ENCODE peak calls at places on chromosomes 13 and 19, in seven cellular contexts. S is adipocyte, E is amniotic stem cell, H is endothelial cell, U is bronchial epithelial cell, F is putamen, D is lower leg skin. J is an unnamed sample.

GRCh38 chr13:76879211-76879875 is 6.9 kb downstream of the KCTD12 start:
- DNase-seq in S (peak), E (no peak), H (no peak), U (peak), F (peak), D (peak), J (peak)

GRCh38 chr19:19230999-19231398 is 19.2 kb downstream of the NCAN start:
- DNase-seq in S (no peak), E (no peak), H (no peak), U (no peak), F (no peak), D (no peak), J (no peak)

GRCh38 chr13:114106991-114107685 is 25.3 kb downstream of the RASA3 start:
- DNase-seq in S (no peak), E (no peak), H (no peak), U (no peak), F (no peak), D (peak), J (no peak)

GRCh38 chr19:17296278-17296677 is 6.9 kb downstream of the ABHD8 start:
- DNase-seq in S (peak), E (no peak), H (no peak), U (peak), F (no peak), D (no peak), J (no peak)

GRCh38 chr13:99199541-99200432 is 867 bp upstream of the UBAC2 start:
- DNase-seq in S (peak), E (no peak), H (no peak), U (no peak), F (no peak), D (peak), J (peak)

GRCh38 chr13:38348890-38349289 is 761 bp upstream of the UFM1 start:
- DNase-seq in S (peak), E (peak), H (no peak), U (peak), F (peak), D (peak), J (peak)

GRCh38 chr13:76921516-76921915 is 26.8 kb upstream of the ACOD1 start:
- DNase-seq in S (no peak), E (no peak), H (no peak), U (no peak), F (no peak), D (no peak), J (no peak)

GRCh38 chr19:1123381-1123780 is 19.6 kb downstream of the GPX4 start:
- DNase-seq in S (no peak), E (no peak), H (no peak), U (no peak), F (no peak), D (no peak), J (no peak)

GRCh38 chr19:13764101-13764807 is at the start of gene MRI1:
- DNase-seq in S (peak), E (no peak), H (peak), U (no peak), F (peak), D (peak), J (peak)

GRCh38 chr19:17109962-17110598 is 34.5 kb downstream of the MYO9B start:
- DNase-seq in S (no peak), E (no peak), H (no peak), U (no peak), F (no peak), D (peak), J (peak)

GRCh38 chr13:106311004-106311403 is 224.5 kb downstream of the EFNB2 start:
- DNase-seq in S (no peak), E (no peak), H (no peak), U (peak), F (no peak), D (no peak), J (no peak)

GRCh38 chr13:73040968-73041580 is 17.7 kb upstream of the KLF5 start:
- DNase-seq in S (no peak), E (no peak), H (no peak), U (peak), F (no peak), D (no peak), J (no peak)

GRCh38 chr19:46021531-46022041 is 1.3 kb downstream of the PGLYRP1 start:
- DNase-seq in S (no peak), E (no peak), H (no peak), U (peak), F (no peak), D (no peak), J (no peak)

GRCh38 chr19:31715249-31715944 is 366.2 kb upstream of the TSHZ3 start:
- DNase-seq in S (no peak), E (no peak), H (no peak), U (no peak), F (no peak), D (no peak), J (no peak)

GRCh38 chr19:17915940-17916593 is 16.7 kb upstream of the CCDC124 start:
- DNase-seq in S (no peak), E (no peak), H (no peak), U (peak), F (no peak), D (no peak), J (no peak)

GRCh38 chr19:46913852-46914430 is 53.1 kb downstream of the ARHGAP35 start:
- DNase-seq in S (peak), E (no peak), H (no peak), U (peak), F (no peak), D (no peak), J (no peak)

GRCh38 chr13:66424417-66424816 is 805.7 kb downstream of the PCDH9 start:
- DNase-seq in S (peak), E (peak), H (no peak), U (peak), F (no peak), D (no peak), J (no peak)

GRCh38 chr19:53394522-53394973 is 401 bp upstream of the ZNF765 start:
- DNase-seq in S (peak), E (no peak), H (peak), U (no peak), F (no peak), D (peak), J (peak)

GRCh38 chr13:76512676-76513277 is 373.4 kb downstream of the KCTD12 start:
- DNase-seq in S (peak), E (peak), H (no peak), U (peak), F (no peak), D (no peak), J (no peak)

GRCh38 chr19:40567750-40568494 is 8.8 kb upstream of the SHKBP1 start:
- DNase-seq in S (peak), E (no peak), H (no peak), U (no peak), F (no peak), D (no peak), J (no peak)

GRCh38 chr13:98325724-98326123 is 148.7 kb upstream of the RNF113B start:
- DNase-seq in S (no peak), E (no peak), H (no peak), U (no peak), F (no peak), D (no peak), J (no peak)

GRCh38 chr13:99501952-99502310 is 659 bp downstream of the TM9SF2 start:
- DNase-seq in S (peak), E (no peak), H (peak), U (no peak), F (peak), D (peak), J (peak)

GRCh38 chr19:16340092-16340491 is 15.5 kb downstream of the KLF2 start:
- DNase-seq in S (no peak), E (no peak), H (no peak), U (no peak), F (no peak), D (no peak), J (no peak)

GRCh38 chr13:102402292-102402691 is 444 bp upstream of the FGF14 start:
- DNase-seq in S (no peak), E (no peak), H (peak), U (peak), F (peak), D (peak), J (peak)

GRCh38 chr19:7099597-7099921 is 30.1 kb downstream of the ZNF557 start:
- DNase-seq in S (no peak), E (no peak), H (no peak), U (no peak), F (no peak), D (no peak), J (no peak)

GRCh38 chr19:14496029-14496848 is at the start of gene GIPC1:
- DNase-seq in S (peak), E (peak), H (peak), U (peak), F (peak), D (peak), J (peak)

GRCh38 chr13:44873486-44873885 is 115.8 kb downstream of the NUFIP1 start:
- DNase-seq in S (no peak), E (no peak), H (no peak), U (no peak), F (no peak), D (peak), J (no peak)

GRCh38 chr19:45076029-45076850 is at the start of gene ZNF296:
- DNase-seq in S (peak), E (no peak), H (peak), U (peak), F (no peak), D (peak), J (no peak)

GRCh38 chr19:10111405-10111811 is at the start of gene P2RY11:
- DNase-seq in S (no peak), E (no peak), H (no peak), U (no peak), F (no peak), D (no peak), J (no peak)

GRCh38 chr13:29573190-29573589 is 22.3 kb downstream of the SLC7A1 start:
- DNase-seq in S (no peak), E (no peak), H (no peak), U (no peak), F (no peak), D (peak), J (no peak)